ENCODE peak calls at places on chromosomes 12 and 14, in eight cellular contexts. W is epithelial cell of esophagus; G is stimulated activated CD4-positive, alpha-beta T cell treated with anti-CD3 and anti-CD28 coated beads, Interleukin-2, amount 100 ng/mL, for 4 hours; R is GM03348; O is HuH-7.5; I is ELF-1; M is mucosa of descending colon; Q is AG20443. J is an unnamed sample.

GRCh38 chr12:100324498-100324897 is 32.4 kb upstream of the SLC17A8 start:
- DNase-seq in M (no peak), W (no peak), R (no peak), I (no peak), G (no peak), O (no peak), Q (no peak), J (no peak)

GRCh38 chr14:39060818-39061437 is 42.1 kb downstream of the SEC23A start:
- DNase-seq in O (no peak), G (no peak), W (no peak), M (no peak), R (no peak), I (no peak), Q (no peak), J (no peak)

GRCh38 chr12:32448581-32448980 is 49.2 kb downstream of the FGD4 start:
- DNase-seq in Q (no peak), M (no peak), I (no peak), R (no peak), W (peak), G (no peak), O (no peak), J (no peak)

GRCh38 chr14:52902971-52903385 is 47.9 kb downstream of the FERMT2 start:
- DNase-seq in Q (no peak), W (peak), R (no peak), I (no peak), M (no peak), G (no peak), O (no peak), J (no peak)

GRCh38 chr12:5622280-5622679 is 190.4 kb downstream of the NTF3 start:
- DNase-seq in W (no peak), Q (peak), G (no peak), O (no peak), R (no peak), M (no peak), I (no peak), J (no peak)

GRCh38 chr14:51860836-51861583 is 598 bp downstream of the GNG2 start:
- DNase-seq in I (peak), W (peak), M (no peak), R (peak), Q (no peak), O (no peak), G (no peak), J (no peak)

GRCh38 chr12:126792411-126792810 is 1474.6 kb upstream of the TMEM132C start:
- DNase-seq in M (no peak), Q (no peak), R (no peak), O (no peak), I (no peak), W (no peak), G (no peak), J (no peak)

GRCh38 chr12:129877383-129877782 is 26.4 kb downstream of the TMEM132D start:
- DNase-seq in O (no peak), M (no peak), I (no peak), W (no peak), R (no peak), G (no peak), Q (no peak), J (no peak)

GRCh38 chr12:11896530-11896929 is 174.2 kb upstream of the BCL2L14 start:
- DNase-seq in M (no peak), O (no peak), I (no peak), G (no peak), R (no peak), W (no peak), Q (no peak), J (no peak)

GRCh38 chr12:56872366-56872765 is 61.8 kb downstream of the SDR9C7 start:
- DNase-seq in I (no peak), W (no peak), M (no peak), G (no peak), O (no peak), R (no peak), Q (no peak), J (no peak)

GRCh38 chr14:80136358-80136757 is 74.9 kb downstream of the DIO2 start:
- DNase-seq in W (peak), R (no peak), I (peak), G (no peak), O (no peak), M (no peak), Q (no peak), J (no peak)

GRCh38 chr14:85118274-85118673 is 411.7 kb upstream of the FLRT2 start:
- DNase-seq in I (no peak), M (no peak), G (no peak), O (no peak), Q (no peak), R (no peak), W (no peak), J (no peak)

GRCh38 chr12:14188761-14189160 is 176.7 kb upstream of the ATF7IP start:
- DNase-seq in R (no peak), O (no peak), W (no peak), M (no peak), I (no peak), Q (no peak), G (no peak), J (no peak)

GRCh38 chr12:98574110-98574509 is 19.4 kb upstream of the SLC25A3 start:
- DNase-seq in R (no peak), M (peak), Q (no peak), G (no peak), I (no peak), O (no peak), W (peak), J (peak)

GRCh38 chr14:60653388-60653690 is 4.1 kb upstream of the SIX1 start:
- DNase-seq in I (no peak), M (no peak), W (no peak), Q (no peak), O (no peak), G (no peak), R (no peak), J (no peak)

GRCh38 chr14:29536886-29537511 is 390.6 kb downstream of the PRKD1 start:
- DNase-seq in R (peak), G (no peak), O (no peak), W (peak), M (no peak), Q (peak), I (no peak), J (no peak)

GRCh38 chr12:116881325-116881866 is at the start of gene HRK:
- DNase-seq in G (no peak), W (peak), I (peak), O (peak), Q (no peak), M (no peak), R (no peak), J (no peak)

GRCh38 chr14:54166049-54166950 is 209.7 kb upstream of the BMP4 start:
- DNase-seq in G (no peak), O (no peak), M (no peak), R (no peak), W (peak), Q (no peak), I (no peak), J (no peak)

GRCh38 chr12:72570601-72571000 is 298.4 kb downstream of the TRHDE start:
- DNase-seq in O (no peak), I (peak), G (no peak), M (peak), R (no peak), W (peak), Q (no peak), J (no peak)

GRCh38 chr12:19490908-19491307 is 51.6 kb downstream of the AEBP2 start:
- DNase-seq in Q (no peak), W (no peak), O (no peak), G (no peak), M (no peak), I (no peak), R (no peak), J (no peak)

J was measured in stomach.